ENCODE peak calls at places on chromosomes 13 and 19, in six cellular contexts. One of them, this sample, is unnamed. For H3K4me1, the result is how much of the 10 kb centered on the place peaks cover.

GRCh38 chr19:6803036-6803404 is 30.5 kb downstream of the VAV1 start:
- DNase-seq in fibroblast of lung: no peak
- DNase-seq in prostate gland: no peak
- DNase-seq in transverse colon: no peak
- DNase-seq in left ventricle myocardium inferior: no peak
- DNase-seq in BE2C: no peak
- DNase-seq in this sample: no peak

GRCh38 chr19:5078666-5079409 is 109.9 kb downstream of the KDM4B start:
- DNase-seq in fibroblast of lung: no peak
- DNase-seq in prostate gland: no peak
- DNase-seq in transverse colon: no peak
- DNase-seq in left ventricle myocardium inferior: peak
- DNase-seq in BE2C: no peak
- DNase-seq in this sample: no peak

GRCh38 chr13:28820099-28821051 is at the start of gene MTUS2:
- DNase-seq in fibroblast of lung: no peak
- DNase-seq in prostate gland: no peak
- DNase-seq in transverse colon: no peak
- DNase-seq in left ventricle myocardium inferior: no peak
- DNase-seq in BE2C: no peak
- DNase-seq in this sample: no peak

GRCh38 chr13:111252449-111253124 is 67.9 kb upstream of the TEX29 start:
- DNase-seq in fibroblast of lung: peak
- DNase-seq in prostate gland: no peak
- DNase-seq in transverse colon: no peak
- DNase-seq in left ventricle myocardium inferior: peak
- DNase-seq in BE2C: no peak
- DNase-seq in this sample: no peak

GRCh38 chr19:45164577-45165335 is 4.0 kb upstream of the NKPD1 start:
- DNase-seq in fibroblast of lung: peak
- DNase-seq in prostate gland: peak
- DNase-seq in transverse colon: peak
- DNase-seq in left ventricle myocardium inferior: peak
- DNase-seq in BE2C: peak
- DNase-seq in this sample: no peak

GRCh38 chr13:23889598-23890224 is 511 bp upstream of the MIPEP start:
- DNase-seq in fibroblast of lung: peak
- DNase-seq in prostate gland: no peak
- DNase-seq in transverse colon: no peak
- DNase-seq in left ventricle myocardium inferior: no peak
- DNase-seq in BE2C: no peak
- DNase-seq in this sample: no peak

GRCh38 chr13:52165410-52165809 is 6.0 kb upstream of the NEK3 start:
- DNase-seq in fibroblast of lung: no peak
- DNase-seq in prostate gland: no peak
- DNase-seq in transverse colon: no peak
- DNase-seq in left ventricle myocardium inferior: no peak
- DNase-seq in BE2C: no peak
- DNase-seq in this sample: no peak

GRCh38 chr13:49218493-49219051 is 1.6 kb upstream of the MLNR start:
- DNase-seq in fibroblast of lung: peak
- DNase-seq in prostate gland: no peak
- DNase-seq in transverse colon: no peak
- DNase-seq in left ventricle myocardium inferior: no peak
- DNase-seq in BE2C: no peak
- DNase-seq in this sample: no peak

GRCh38 chr13:75250526-75251183 is 231.3 kb downstream of the TBC1D4 start:
- DNase-seq in fibroblast of lung: peak
- DNase-seq in prostate gland: no peak
- DNase-seq in transverse colon: no peak
- DNase-seq in left ventricle myocardium inferior: no peak
- DNase-seq in BE2C: no peak
- DNase-seq in this sample: no peak

GRCh38 chr13:110965038-110965754 is 50.3 kb upstream of the ANKRD10 start:
- DNase-seq in fibroblast of lung: peak
- DNase-seq in prostate gland: no peak
- DNase-seq in transverse colon: no peak
- DNase-seq in left ventricle myocardium inferior: no peak
- DNase-seq in BE2C: no peak
- DNase-seq in this sample: no peak

GRCh38 chr19:4157164-4157563 is 3.7 kb downstream of the CREB3L3 start:
- DNase-seq in fibroblast of lung: no peak
- DNase-seq in prostate gland: no peak
- DNase-seq in transverse colon: no peak
- DNase-seq in left ventricle myocardium inferior: no peak
- DNase-seq in BE2C: no peak
- DNase-seq in this sample: no peak

GRCh38 chr19:495440-496332 is 600 bp upstream of the MADCAM1 start:
- DNase-seq in fibroblast of lung: peak
- DNase-seq in prostate gland: no peak
- DNase-seq in transverse colon: no peak
- DNase-seq in left ventricle myocardium inferior: no peak
- DNase-seq in BE2C: peak
- DNase-seq in this sample: no peak

GRCh38 chr13:45238945-45239795 is 38.3 kb upstream of the KCTD4 start:
- DNase-seq in fibroblast of lung: peak
- DNase-seq in prostate gland: no peak
- DNase-seq in transverse colon: no peak
- DNase-seq in left ventricle myocardium inferior: no peak
- DNase-seq in BE2C: no peak
- DNase-seq in this sample: no peak

GRCh38 chr19:51375504-51376221 is 3.2 kb upstream of the NKG7 start:
- DNase-seq in fibroblast of lung: no peak
- DNase-seq in prostate gland: no peak
- DNase-seq in transverse colon: no peak
- DNase-seq in left ventricle myocardium inferior: no peak
- DNase-seq in BE2C: no peak
- DNase-seq in this sample: no peak

GRCh38 chr13:41746259-41746658 is 214.7 kb downstream of the VWA8 start:
- DNase-seq in fibroblast of lung: peak
- DNase-seq in prostate gland: no peak
- DNase-seq in transverse colon: no peak
- DNase-seq in left ventricle myocardium inferior: no peak
- DNase-seq in BE2C: no peak
- DNase-seq in this sample: no peak

GRCh38 chr19:38392707-38393308 is 4.3 kb downstream of the SPRED3 start:
- DNase-seq in fibroblast of lung: peak
- DNase-seq in prostate gland: no peak
- DNase-seq in transverse colon: no peak
- DNase-seq in left ventricle myocardium inferior: no peak
- DNase-seq in BE2C: no peak
- DNase-seq in this sample: no peak

GRCh38 chr19:29263305-29264080 is 50.5 kb upstream of the UQCRFS1 start:
- DNase-seq in fibroblast of lung: no peak
- DNase-seq in prostate gland: no peak
- DNase-seq in transverse colon: peak
- DNase-seq in left ventricle myocardium inferior: peak
- DNase-seq in BE2C: peak
- DNase-seq in this sample: peak

GRCh38 chr13:94464771-94465170 is 14.7 kb downstream of the DCT start:
- DNase-seq in fibroblast of lung: peak
- DNase-seq in prostate gland: no peak
- DNase-seq in transverse colon: no peak
- DNase-seq in left ventricle myocardium inferior: no peak
- DNase-seq in BE2C: no peak
- DNase-seq in this sample: no peak

GRCh38 chr13:48531416-48532145 is 1.3 kb downstream of the RCBTB2 start:
- DNase-seq in fibroblast of lung: no peak
- DNase-seq in prostate gland: peak
- DNase-seq in transverse colon: no peak
- DNase-seq in left ventricle myocardium inferior: no peak
- DNase-seq in BE2C: no peak
- DNase-seq in this sample: no peak

GRCh38 chr19:54478677-54479266 is 5.7 kb upstream of the CDC42EP5 start:
- DNase-seq in fibroblast of lung: peak
- DNase-seq in prostate gland: no peak
- DNase-seq in transverse colon: no peak
- DNase-seq in left ventricle myocardium inferior: no peak
- DNase-seq in BE2C: no peak
- DNase-seq in this sample: no peak

GRCh38 chr13:30341815-30342570 is 34.6 kb upstream of the KATNAL1 start:
- DNase-seq in fibroblast of lung: peak
- DNase-seq in prostate gland: peak
- DNase-seq in transverse colon: peak
- DNase-seq in left ventricle myocardium inferior: peak
- DNase-seq in BE2C: peak
- DNase-seq in this sample: peak

GRCh38 chr19:1616396-1616795 is 11.1 kb upstream of the UQCR11 start:
- DNase-seq in fibroblast of lung: peak
- DNase-seq in prostate gland: no peak
- DNase-seq in transverse colon: no peak
- DNase-seq in left ventricle myocardium inferior: no peak
- DNase-seq in BE2C: no peak
- DNase-seq in this sample: no peak

GRCh38 chr13:36297259-36297599 is 385 bp downstream of the CCDC169 start:
- DNase-seq in fibroblast of lung: peak
- DNase-seq in prostate gland: peak
- DNase-seq in transverse colon: no peak
- DNase-seq in left ventricle myocardium inferior: no peak
- DNase-seq in BE2C: no peak
- DNase-seq in this sample: no peak

DNA sequence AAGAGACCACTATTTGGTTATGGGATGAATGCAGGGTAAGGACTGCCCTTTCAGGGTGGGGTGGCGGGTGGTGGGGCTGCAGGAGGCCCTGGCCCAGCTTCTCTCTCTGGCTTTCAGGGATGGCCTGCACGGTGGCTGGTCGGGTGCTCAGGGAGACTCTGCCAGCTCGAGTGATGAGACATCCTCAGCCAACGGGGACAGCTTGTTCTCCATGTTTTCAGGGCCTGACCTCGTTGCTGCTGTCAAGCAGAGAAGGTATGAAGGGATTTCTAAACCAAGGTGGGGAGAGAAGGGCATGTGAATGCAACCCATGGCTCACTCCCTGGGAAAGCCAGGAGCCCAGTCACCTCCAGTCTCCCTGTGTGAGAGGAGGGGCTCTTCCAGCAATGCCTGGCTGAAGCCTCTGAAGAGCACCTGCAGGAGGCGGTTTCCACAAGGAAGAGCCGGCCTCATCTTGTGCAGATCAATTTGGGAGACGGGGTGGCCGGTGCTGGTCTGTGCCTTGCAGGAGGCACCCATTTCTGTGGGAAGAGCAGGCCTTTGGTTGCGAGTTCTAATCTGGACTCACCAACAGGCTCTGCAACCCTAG is 16.0 kb upstream of the GPI start:
- DNase-seq in fibroblast of lung: no peak
- DNase-seq in prostate gland: no peak
- DNase-seq in transverse colon: no peak
- DNase-seq in left ventricle myocardium inferior: no peak
- DNase-seq in BE2C: no peak
- DNase-seq in this sample: no peak
- H3K4me1 ChIP-seq in fibroblast of lung: under half
- H3K4me1 ChIP-seq in prostate gland: under half
- H3K4me1 ChIP-seq in transverse colon: under half
- H3K4me1 ChIP-seq in left ventricle myocardium inferior: under half
- H3K4me1 ChIP-seq in BE2C: under half
- H3K4me1 ChIP-seq in this sample: under half

DNA sequence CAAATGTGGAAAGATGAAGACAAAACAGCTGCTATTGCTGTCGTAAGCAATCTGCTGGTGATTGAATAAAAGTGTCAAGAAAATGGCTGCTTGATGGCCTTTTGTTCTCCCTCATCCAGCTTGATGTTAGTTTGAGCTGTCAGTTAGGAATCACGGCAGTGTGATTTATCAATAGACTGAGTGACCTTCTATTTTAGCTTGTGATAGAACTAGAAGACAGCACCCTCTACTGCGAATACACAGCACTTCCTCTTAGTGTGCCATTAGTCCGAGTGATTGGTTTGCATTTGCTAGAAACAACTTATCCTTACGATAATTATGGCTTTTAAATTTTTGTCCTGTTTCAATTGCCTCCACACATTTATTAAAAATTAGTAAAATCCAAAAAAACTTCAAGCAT is 76.2 kb downstream of the MZT1 start:
- DNase-seq in fibroblast of lung: peak
- DNase-seq in prostate gland: no peak
- DNase-seq in transverse colon: no peak
- DNase-seq in left ventricle myocardium inferior: no peak
- DNase-seq in BE2C: peak
- DNase-seq in this sample: no peak
- TF ChIP-seq CTCF in fibroblast of lung: no peak
- TF ChIP-seq CTCF in prostate gland: no peak
- TF ChIP-seq CTCF in transverse colon: no peak
- TF ChIP-seq CTCF in left ventricle myocardium inferior: peak
- TF ChIP-seq CTCF in BE2C: peak
- TF ChIP-seq CTCF in this sample: no peak

DNA sequence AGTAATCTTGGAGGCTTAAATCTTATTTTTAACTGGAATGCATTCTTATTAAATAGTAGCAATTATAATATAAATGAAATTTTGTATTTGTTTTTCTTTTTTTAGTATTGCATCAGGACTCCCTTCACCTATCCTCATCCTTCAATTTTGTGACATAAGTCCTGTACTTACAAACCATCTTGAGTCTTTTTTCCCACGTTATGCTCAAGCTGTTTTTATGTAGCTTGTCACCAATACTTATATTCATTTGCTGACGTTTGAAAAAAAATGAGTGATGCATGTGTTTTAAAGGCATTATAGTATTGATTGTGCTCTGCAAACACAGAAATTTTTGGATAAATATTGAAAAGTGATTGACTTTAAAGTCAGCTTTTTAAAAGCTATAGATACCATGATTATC is 888 bp downstream of the GPR18 start:
- DNase-seq in fibroblast of lung: no peak
- DNase-seq in prostate gland: no peak
- DNase-seq in transverse colon: no peak
- DNase-seq in left ventricle myocardium inferior: no peak
- DNase-seq in BE2C: no peak
- DNase-seq in this sample: no peak
- H3K4me1 ChIP-seq in fibroblast of lung: under half
- H3K4me1 ChIP-seq in prostate gland: under half
- H3K4me1 ChIP-seq in transverse colon: under half
- H3K4me1 ChIP-seq in left ventricle myocardium inferior: under half
- H3K4me1 ChIP-seq in BE2C: under half
- H3K4me1 ChIP-seq in this sample: under half

DNA sequence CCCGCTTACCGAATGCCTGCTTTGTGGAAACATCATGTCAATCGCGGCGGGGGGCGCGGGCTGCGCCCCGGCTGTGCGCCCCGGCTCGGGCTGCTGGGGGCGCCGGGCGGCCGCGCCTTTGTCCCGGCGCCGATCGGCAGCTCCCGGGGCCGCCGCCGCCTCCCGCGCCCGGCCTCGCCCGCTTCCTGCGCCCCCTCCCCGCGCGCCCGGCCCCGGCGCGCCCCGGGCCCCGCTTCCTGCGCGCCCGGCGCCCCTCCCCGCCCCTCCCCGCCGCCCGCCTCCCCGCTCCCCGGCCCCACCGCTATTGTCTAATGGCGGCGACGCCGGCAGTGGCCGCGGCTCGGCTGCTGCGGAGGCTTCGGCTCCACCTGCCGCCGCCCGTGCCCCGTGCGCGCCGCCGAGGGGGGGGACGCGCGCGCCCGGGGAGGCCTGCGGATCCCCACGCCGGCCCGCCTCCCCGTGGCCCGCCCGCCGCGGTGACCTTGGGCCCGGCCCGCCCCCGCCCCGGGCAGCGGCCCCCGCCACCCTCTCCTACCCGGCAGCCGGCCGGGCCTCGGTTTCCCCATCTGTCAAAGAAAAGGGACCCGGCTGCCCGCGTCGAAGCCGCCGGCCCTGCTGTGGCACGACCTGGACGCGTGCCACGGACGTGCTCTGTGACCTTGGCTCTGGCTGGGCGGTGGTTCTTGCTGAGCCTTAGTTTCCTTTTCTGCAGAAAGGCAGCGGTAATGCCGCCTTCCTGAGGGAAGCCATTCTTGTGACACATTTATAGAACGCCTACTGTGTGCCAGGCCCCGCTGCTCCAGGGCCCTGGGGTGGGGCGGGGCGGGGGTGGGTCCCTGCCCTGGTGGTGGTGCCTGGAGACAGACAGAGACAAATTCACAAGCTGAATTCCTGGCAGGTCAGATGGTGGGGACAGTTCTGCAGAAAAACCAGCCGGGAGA is at the start of gene TLE5:
- DNase-seq in fibroblast of lung: no peak
- DNase-seq in prostate gland: peak
- DNase-seq in transverse colon: peak
- DNase-seq in left ventricle myocardium inferior: peak
- DNase-seq in BE2C: peak
- DNase-seq in this sample: peak
- TF ChIP-seq CTCF in fibroblast of lung: no peak
- TF ChIP-seq CTCF in prostate gland: no peak
- TF ChIP-seq CTCF in transverse colon: no peak
- TF ChIP-seq CTCF in left ventricle myocardium inferior: peak
- TF ChIP-seq CTCF in BE2C: no peak
- TF ChIP-seq CTCF in this sample: no peak